ENCODE peak calls at places on chromosome 7, in eight cellular contexts. G is stimulated activated CD4-positive, alpha-beta T cell treated with anti-CD3 and anti-CD28 coated beads, Interleukin-4, amount 100 ng/mL, for 4 hours; Q is endothelial cell; P is tibial artery; N is renal cortical epithelial cell; C is IMR-90; D is activated CD4-positive, CD25-positive, alpha-beta regulatory T cell; L is pancreas. Y is an unnamed sample.

GRCh38 chr7:154259396-154259795 is 207.2 kb downstream of the DPP6 start:
- DNase-seq in N (no peak), C (no peak), Q (no peak), D (no peak), G (no peak), L (no peak), P (no peak), Y (no peak)

GRCh38 chr7:78019457-78020130 is 221.0 kb downstream of the PHTF2 start:
- DNase-seq in Q (peak), L (peak), P (peak), D (no peak), C (peak), G (peak), N (peak), Y (peak)

GRCh38 chr7:82335927-82336326 is 107.7 kb downstream of the CACNA2D1 start:
- DNase-seq in L (no peak), N (peak), D (no peak), C (peak), Q (no peak), P (no peak), G (no peak), Y (peak)

GRCh38 chr7:118158766-118159165 is 25.2 kb upstream of the LSM8 start:
- DNase-seq in Q (no peak), D (no peak), C (no peak), G (no peak), P (no peak), L (no peak), N (peak), Y (no peak)

GRCh38 chr7:94679341-94679740 is 23.4 kb upstream of the SGCE start:
- DNase-seq in Q (no peak), L (no peak), C (peak), G (no peak), N (no peak), P (no peak), D (no peak), Y (no peak)

GRCh38 chr7:46191776-46192175 is 270.7 kb upstream of the IGFBP3 start:
- DNase-seq in L (no peak), C (peak), P (no peak), N (no peak), G (no peak), Q (no peak), D (no peak), Y (no peak)

GRCh38 chr7:152336754-152337368 is 98.9 kb downstream of the KMT2C start:
- DNase-seq in G (no peak), Q (peak), N (peak), C (peak), D (no peak), P (peak), L (no peak), Y (peak)

GRCh38 chr7:142860968-142861367 is 6.1 kb downstream of the EPHB6 start:
- DNase-seq in N (no peak), D (no peak), Q (no peak), P (no peak), C (no peak), L (no peak), G (no peak), Y (no peak)

GRCh38 chr7:133662830-133663229 is 410.0 kb downstream of the EXOC4 start:
- DNase-seq in P (no peak), G (no peak), C (no peak), N (no peak), L (no peak), Q (no peak), D (no peak), Y (no peak)

GRCh38 chr7:85426487-85426960 is 239.7 kb upstream of the SEMA3D start:
- DNase-seq in P (no peak), G (no peak), N (peak), D (no peak), C (peak), L (no peak), Q (no peak), Y (no peak)

GRCh38 chr7:28573059-28573553 is 160.8 kb downstream of the CREB5 start:
- DNase-seq in C (peak), G (no peak), N (peak), L (no peak), D (no peak), P (no peak), Q (no peak), Y (no peak)

GRCh38 chr7:98163704-98164478 is 47.3 kb upstream of the BHLHA15 start:
- DNase-seq in D (no peak), C (peak), Q (no peak), P (no peak), G (no peak), L (no peak), N (peak), Y (no peak)

GRCh38 chr7:40329601-40330153 is 194.9 kb downstream of the SUGCT start:
- DNase-seq in P (no peak), N (peak), D (no peak), Q (no peak), L (no peak), C (peak), G (no peak), Y (no peak)

GRCh38 chr7:158078161-158078910 is 509.3 kb downstream of the PTPRN2 start:
- DNase-seq in Q (no peak), L (no peak), G (no peak), C (no peak), P (no peak), D (no peak), N (no peak), Y (no peak)

GRCh38 chr7:151085329-151085690 is 965 bp upstream of the AGAP3 start:
- DNase-seq in P (peak), L (no peak), Q (no peak), D (no peak), C (no peak), G (no peak), N (no peak), Y (no peak)

Y was measured in glutamatergic neuron.